ENCODE peak calls at places on chromosomes 3 and 15, in seven cellular contexts. W is body of pancreas, K is mammary epithelial cell, P is cardiac fibroblast, L is heart right ventricle, B is left ventricle myocardium inferior, O is GM06990. A is an unnamed sample.
A peak's percentile ranks its signal among the peaks of the same experiment; 100 is the strongest.

GRCh38 chr3:49900491-49901153 is 3.1 kb downstream of the MST1R start:
- DNase-seq in K (peak; percentile 99), O (no peak), L (peak; percentile 47), B (peak; percentile 34), W (peak; percentile 86), P (peak; percentile 27), A (no peak)

GRCh38 chr3:123272547-123272946 is 70.8 kb downstream of the SEC22A start:
- DNase-seq in P (peak; percentile 72), O (no peak), L (no peak), B (no peak), K (peak; percentile 20), W (no peak), A (no peak)

GRCh38 chr3:45773044-45773443 is 23.3 kb downstream of the SLC6A20 start:
- DNase-seq in B (no peak), L (no peak), W (no peak), P (no peak), O (no peak), K (no peak), A (no peak)

GRCh38 chr15:52730163-52730562 is 51.0 kb upstream of the ATOSA start:
- DNase-seq in K (peak; percentile 22), W (no peak), P (peak; percentile 74), O (peak; percentile 43), L (no peak), B (no peak), A (peak; percentile 93)

GRCh38 chr15:53573091-53573490 is 186.4 kb downstream of the WDR72 start:
- DNase-seq in P (no peak), B (no peak), K (peak; percentile 62), O (no peak), W (no peak), L (no peak), A (no peak)

GRCh38 chr15:93173369-93173768 is 84.4 kb upstream of the RGMA start:
- DNase-seq in B (no peak), O (no peak), L (no peak), P (peak; percentile 63), W (no peak), K (peak; percentile 78), A (no peak)

GRCh38 chr15:89937365-89938355 is 24.9 kb upstream of the ARPIN start:
- DNase-seq in L (no peak), B (no peak), W (no peak), K (peak; percentile 36), O (no peak), P (no peak), A (no peak)

GRCh38 chr3:188890572-188891270 is 281.1 kb upstream of the TPRG1 start:
- DNase-seq in O (no peak), L (no peak), W (no peak), P (peak; percentile 79), K (no peak), B (no peak), A (no peak)

GRCh38 chr15:84748274-84749110 is at the start of gene ZNF592:
- DNase-seq in W (peak; percentile 88), L (peak; percentile 92), O (peak; percentile 87), P (peak; percentile 73), B (peak; percentile 89), K (peak; percentile 66), A (peak; percentile 80)

GRCh38 chr3:185021326-185021725 is 131.5 kb downstream of the C3orf70 start:
- DNase-seq in L (no peak), P (peak; percentile 4), W (no peak), O (no peak), B (no peak), K (no peak), A (no peak)

GRCh38 chr15:25725758-25726157 is 137.4 kb downstream of the ATP10A start:
- DNase-seq in B (no peak), K (no peak), L (no peak), P (no peak), O (no peak), W (no peak), A (no peak)

GRCh38 chr15:74377831-74378766 is 10.7 kb upstream of the CYP11A1 start:
- DNase-seq in O (no peak), P (no peak), B (no peak), W (no peak), K (no peak), L (no peak), A (no peak)

GRCh38 chr3:71726106-71726505 is 904 bp upstream of the EIF4E3 start:
- DNase-seq in P (no peak), K (no peak), L (no peak), O (no peak), W (no peak), B (no peak), A (peak; percentile 47)

GRCh38 chr15:40852529-40852928 is 8.7 kb downstream of the SPINT1 start:
- DNase-seq in P (no peak), B (no peak), K (no peak), W (no peak), L (no peak), O (no peak), A (no peak)

GRCh38 chr15:79192462-79193036 is 90.0 kb upstream of the ANKRD34C start:
- DNase-seq in K (no peak), O (no peak), W (no peak), L (no peak), B (no peak), P (no peak), A (no peak)

GRCh38 chr3:194570184-194570583 is 63.0 kb downstream of the TMEM44 start:
- DNase-seq in O (no peak), L (no peak), P (no peak), W (no peak), K (no peak), B (no peak), A (no peak)

GRCh38 chr15:80265021-80265420 is 13.0 kb upstream of the CTXND1 start:
- DNase-seq in K (peak; percentile 6), O (no peak), B (no peak), W (no peak), P (peak; percentile 16), L (no peak), A (no peak)

GRCh38 chr3:172154768-172155649 is 115.6 kb downstream of the FNDC3B start:
- DNase-seq in O (no peak), P (peak; percentile 56), B (no peak), L (no peak), W (no peak), K (no peak), A (no peak)

GRCh38 chr3:42709621-42710020 is 7.0 kb upstream of the HHATL start:
- DNase-seq in K (no peak), O (no peak), P (no peak), B (peak; percentile 2), W (peak; percentile 0), L (no peak), A (no peak)

GRCh38 chr3:69052567-69052898 is 400 bp upstream of the TMF1 start:
- DNase-seq in W (no peak), L (no peak), P (no peak), O (no peak), K (no peak), B (no peak), A (no peak)
- H3K4me3 ChIP-seq in W (no peak overlapping the region), L (peak overlapping the region; percentile 74), P (peak overlapping the region; percentile 86), O (peak overlapping the region; percentile 49), K (peak overlapping the region; percentile 94), B (peak overlapping the region; percentile 75), A (peak overlapping the region; percentile 92)

GRCh38 chr3:59753805-59754204 is 704.0 kb upstream of the CFAP20DC start:
- DNase-seq in B (no peak), K (no peak), O (no peak), P (no peak), L (no peak), W (no peak), A (no peak)

GRCh38 chr3:59756930-59757329 is 707.1 kb upstream of the CFAP20DC start:
- DNase-seq in L (no peak), O (no peak), B (no peak), P (no peak), W (no peak), K (no peak), A (no peak)

GRCh38 chr3:59759298-59760169 is 709.7 kb upstream of the CFAP20DC start:
- DNase-seq in P (no peak), W (no peak), B (no peak), K (peak; percentile 59), L (no peak), O (no peak), A (no peak)

GRCh38 chr3:59754456-59754855 is 704.6 kb upstream of the CFAP20DC start:
- DNase-seq in L (no peak), W (no peak), P (no peak), B (no peak), O (no peak), K (no peak), A (no peak)

DNA sequence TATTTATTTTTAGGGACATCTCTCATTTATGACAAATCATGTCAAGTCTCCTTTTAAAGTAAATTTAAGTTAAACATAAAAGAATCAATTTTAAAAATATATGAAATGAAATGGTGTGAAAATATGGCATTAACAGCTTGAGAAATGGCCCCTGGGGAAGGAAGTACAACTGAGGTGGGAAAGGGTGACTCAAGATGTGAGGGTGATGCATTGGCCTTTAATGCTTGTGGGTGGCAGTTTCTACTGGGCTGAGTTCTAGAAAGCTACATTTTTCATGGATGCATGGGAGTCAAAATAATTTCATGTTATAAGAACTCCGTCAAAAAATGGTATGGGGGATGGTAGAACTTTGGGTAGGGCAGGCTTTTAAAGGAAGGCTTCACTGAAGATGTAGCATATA is 708.8 kb upstream of the CFAP20DC start:
- DNase-seq in O (no peak), B (no peak), K (no peak), W (no peak), L (no peak), P (no peak), A (no peak)
- H3K4me3 ChIP-seq in O (no peak overlapping the region), B (no peak overlapping the region), K (no peak overlapping the region), W (no peak overlapping the region), L (no peak overlapping the region), P (no peak overlapping the region), A (no peak overlapping the region)

DNA sequence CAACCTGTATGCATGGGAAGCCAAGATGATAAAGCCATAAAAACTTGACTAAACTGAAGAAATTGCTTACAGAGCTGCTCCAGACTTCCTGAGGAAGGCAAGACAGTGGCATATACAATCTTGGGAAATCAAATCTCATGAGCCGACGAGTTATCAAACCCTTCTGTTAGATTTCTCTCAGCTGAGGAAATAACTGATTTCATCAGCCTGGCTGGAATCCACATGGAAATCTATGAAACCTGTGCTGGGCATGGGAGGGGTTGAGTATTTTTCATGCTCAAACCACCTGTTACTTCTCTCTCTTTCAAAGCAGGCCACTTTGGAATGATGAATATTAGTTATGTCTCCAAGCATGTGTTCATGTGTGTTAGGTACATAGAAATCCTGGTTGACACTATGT is 727.7 kb downstream of the FHIT start:
- DNase-seq in B (no peak), P (no peak), L (no peak), K (no peak), W (no peak), O (no peak), A (no peak)
- H3K4me3 ChIP-seq in B (no peak overlapping the region), P (no peak overlapping the region), L (no peak overlapping the region), K (no peak overlapping the region), W (no peak overlapping the region), O (no peak overlapping the region), A (no peak overlapping the region)

DNA sequence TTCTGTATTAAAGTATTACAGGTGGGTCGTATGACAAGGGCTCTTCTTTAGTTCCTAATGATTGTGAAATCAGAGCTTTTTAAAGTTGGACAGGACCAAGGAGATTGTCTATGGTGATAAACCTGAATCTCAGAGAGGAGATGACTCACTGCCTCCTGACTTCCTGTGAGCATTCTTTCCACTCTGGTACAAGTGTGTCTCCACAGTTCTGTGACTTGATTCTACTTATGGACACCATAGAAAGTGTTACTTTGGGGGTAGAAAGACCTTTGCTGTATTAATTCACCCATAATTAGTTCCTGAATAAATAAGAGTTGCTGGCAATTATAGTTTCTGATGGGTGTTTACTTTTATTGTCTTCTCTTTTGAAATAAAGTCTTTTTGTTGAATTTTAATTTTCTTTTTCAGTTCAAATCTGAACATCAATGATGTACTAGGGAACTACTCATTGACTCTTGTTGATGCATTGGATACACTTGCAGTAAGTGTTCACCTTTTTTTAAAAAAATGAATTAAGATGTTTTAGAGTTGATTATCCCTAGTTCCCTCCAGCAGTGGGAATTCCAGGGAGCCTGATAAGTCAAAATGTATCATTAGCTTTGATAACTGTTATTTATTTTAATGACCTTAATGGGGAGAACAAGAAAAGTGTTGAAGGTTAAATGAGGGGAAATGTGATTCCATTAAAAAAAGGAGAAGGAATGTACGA is 7.4 kb downstream of the EDEM1 start:
- DNase-seq in B (no peak), O (peak; percentile 60), L (no peak), K (peak; percentile 90), W (no peak), P (peak; percentile 87), A (peak; percentile 32)
- H3K4me3 ChIP-seq in B (no peak overlapping the region), O (no peak overlapping the region), L (no peak overlapping the region), K (peak overlapping the region; percentile 3), W (no peak overlapping the region), P (no peak overlapping the region), A (peak overlapping the region; percentile 65)

A was measured in CD4-positive, CD25-positive, alpha-beta regulatory T cell.